ENCODE peak calls at places on chromosome 21, in six cellular contexts. X, U, O, E, K and A are unnamed samples.

GRCh38 chr21:44845418-44846200 is 27.7 kb upstream of the SUMO3 start:
- DNase-seq in X (peak), U (peak), O (peak), E (peak), K (no peak), A (no peak)

GRCh38 chr21:33046455-33046854 is 20.7 kb downstream of the OLIG2 start:
- DNase-seq in X (no peak), U (no peak), O (no peak), E (no peak), K (no peak), A (no peak)

GRCh38 chr21:31505975-31506374 is 153.5 kb upstream of the SOD1 start:
- DNase-seq in X (peak), U (no peak), O (no peak), E (no peak), K (no peak), A (peak)

GRCh38 chr21:38075833-38076567 is 159.7 kb upstream of the KCNJ6 start:
- DNase-seq in X (no peak), U (peak), O (no peak), E (no peak), K (no peak), A (no peak)

GRCh38 chr21:28663111-28663693 is 329.5 kb downstream of the LTN1 start:
- DNase-seq in X (no peak), U (no peak), O (no peak), E (no peak), K (no peak), A (no peak)

GRCh38 chr21:44279621-44280260 is 5.9 kb upstream of the AIRE start:
- DNase-seq in X (no peak), U (no peak), O (no peak), E (no peak), K (no peak), A (no peak)

GRCh38 chr21:39452207-39452964 is 616 bp downstream of the SH3BGR start:
- DNase-seq in X (no peak), U (no peak), O (no peak), E (no peak), K (no peak), A (no peak)

GRCh38 chr21:31802331-31802730 is 70.4 kb upstream of the SCAF4 start:
- DNase-seq in X (no peak), U (no peak), O (no peak), E (no peak), K (no peak), A (no peak)

GRCh38 chr21:14943636-14944035 is 121.2 kb downstream of the NRIP1 start:
- DNase-seq in X (no peak), U (peak), O (no peak), E (no peak), K (no peak), A (no peak)

GRCh38 chr21:40575983-40576382 is 271.0 kb downstream of the DSCAM start:
- DNase-seq in X (no peak), U (no peak), O (no peak), E (no peak), K (no peak), A (no peak)

GRCh38 chr21:33369586-33369985 is 33.6 kb upstream of the IFNGR2 start:
- DNase-seq in X (no peak), U (no peak), O (no peak), E (no peak), K (no peak), A (no peak)

GRCh38 chr21:33286600-33287456 is 20.7 kb downstream of the IL10RB start:
- DNase-seq in X (no peak), U (peak), O (peak), E (no peak), K (no peak), A (no peak)

GRCh38 chr21:30126575-30126974 is 40.0 kb downstream of the CLDN17 start:
- DNase-seq in X (no peak), U (peak), O (no peak), E (no peak), K (no peak), A (no peak)

GRCh38 chr21:38139380-38140168 is 117.2 kb upstream of the KCNJ15 start:
- DNase-seq in X (no peak), U (peak), O (no peak), E (no peak), K (no peak), A (no peak)

GRCh38 chr21:39686636-39687035 is 58.3 kb upstream of the IGSF5 start:
- DNase-seq in X (no peak), U (no peak), O (peak), E (no peak), K (no peak), A (no peak)

GRCh38 chr21:27190601-27191000 is 223.7 kb upstream of the ADAMTS5 start:
- DNase-seq in X (no peak), U (peak), O (no peak), E (no peak), K (no peak), A (no peak)

GRCh38 chr21:38333290-38334272 is 76.8 kb downstream of the KCNJ15 start:
- DNase-seq in X (no peak), U (no peak), O (no peak), E (no peak), K (no peak), A (no peak)

GRCh38 chr21:37886726-37887309 is 29.4 kb downstream of the KCNJ6 start:
- DNase-seq in X (no peak), U (no peak), O (no peak), E (no peak), K (no peak), A (no peak)

GRCh38 chr21:44304846-44305245 is 5.0 kb downstream of the PFKL start:
- DNase-seq in X (peak), U (peak), O (peak), E (no peak), K (no peak), A (peak)

GRCh38 chr21:30340714-30341573 is 3.5 kb upstream of the KRTAP27-1 start:
- DNase-seq in X (peak), U (peak), O (no peak), E (no peak), K (no peak), A (peak)

GRCh38 chr21:44846485-44847260 is 26.8 kb downstream of the PTTG1IP start:
- DNase-seq in X (peak), U (peak), O (no peak), E (peak), K (peak), A (no peak)

GRCh38 chr21:27812279-27812678 is 845.4 kb upstream of the ADAMTS5 start:
- DNase-seq in X (no peak), U (peak), O (no peak), E (no peak), K (no peak), A (no peak)

GRCh38 chr21:25963186-25963585 is 207.4 kb downstream of the APP start:
- DNase-seq in X (no peak), U (peak), O (no peak), E (no peak), K (no peak), A (no peak)

GRCh38 chr21:18449586-18449985 is 46.0 kb upstream of the TMPRSS15 start:
- DNase-seq in X (no peak), U (peak), O (no peak), E (no peak), K (no peak), A (no peak)

GRCh38 chr21:45983981-45984551 is 2.5 kb downstream of the COL6A1 start:
- DNase-seq in X (no peak), U (peak), O (no peak), E (no peak), K (no peak), A (no peak)
- H3K4me3 ChIP-seq in X (no peak), U (peak), O (no peak), E (peak), K (peak), A (no peak)

GRCh38 chr21:42390193-42390592 is 5.7 kb downstream of the TMPRSS3 start:
- DNase-seq in X (no peak), U (peak), O (no peak), E (no peak), K (no peak), A (no peak)

GRCh38 chr21:42388740-42389448 is 7.0 kb downstream of the TMPRSS3 start:
- DNase-seq in X (no peak), U (no peak), O (no peak), E (no peak), K (no peak), A (no peak)

GRCh38 chr21:42387843-42388242 is 8.0 kb downstream of the TMPRSS3 start:
- DNase-seq in X (no peak), U (no peak), O (no peak), E (no peak), K (no peak), A (no peak)

GRCh38 chr21:42390696-42391095 is 5.2 kb downstream of the TMPRSS3 start:
- DNase-seq in X (no peak), U (no peak), O (no peak), E (no peak), K (no peak), A (no peak)

DNA sequence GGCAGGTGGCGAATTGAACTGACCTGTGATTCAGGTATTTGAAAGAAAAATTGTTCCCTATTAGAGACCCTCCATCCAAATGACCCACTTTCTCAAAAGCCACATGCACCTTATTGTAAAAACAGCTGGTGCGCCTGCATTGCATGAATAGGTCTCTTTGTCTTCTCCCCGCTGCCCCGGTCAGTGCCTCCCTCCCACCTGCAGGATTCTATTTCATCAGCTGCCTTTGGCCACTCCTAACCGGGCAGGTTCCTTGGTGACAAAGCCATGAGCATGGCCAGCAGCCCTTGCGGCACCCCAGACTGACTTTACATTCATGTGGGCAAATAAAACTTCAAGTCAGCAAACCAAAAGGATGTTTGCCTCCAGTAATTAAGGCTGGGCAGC is 6.4 kb downstream of the TMPRSS3 start:
- DNase-seq in X (no peak), U (peak), O (no peak), E (no peak), K (no peak), A (no peak)
- H3K4me3 ChIP-seq in X (no peak), U (no peak), O (no peak), E (peak), K (no peak), A (no peak)

GRCh38 chr21:16418663-16419062 is 688.9 kb downstream of the USP25 start:
- DNase-seq in X (no peak), U (no peak), O (no peak), E (no peak), K (no peak), A (no peak)
- H3K4me3 ChIP-seq in X (no peak), U (no peak), O (no peak), E (no peak), K (peak), A (no peak)

DNA sequence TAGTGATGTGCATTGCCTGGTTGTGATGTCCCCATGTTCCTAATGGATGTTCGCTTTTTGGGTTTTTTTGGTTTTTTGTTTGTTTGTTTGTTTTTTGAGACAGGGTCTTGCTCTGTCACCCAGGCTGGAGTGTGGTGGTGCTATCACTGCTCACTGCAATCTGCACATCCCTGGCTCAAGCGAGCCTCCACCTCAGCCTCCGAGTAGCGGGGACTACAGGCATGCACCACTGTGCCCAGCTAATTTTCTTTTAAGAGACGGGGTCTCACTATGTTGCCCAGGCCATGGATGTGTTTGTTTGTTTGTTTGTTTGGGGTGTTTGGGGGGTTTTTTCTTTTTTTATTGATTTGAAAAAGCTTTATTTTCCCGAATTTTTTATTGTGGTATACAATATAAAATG is 2.1 kb downstream of the COL6A2 start:
- DNase-seq in X (no peak), U (no peak), O (no peak), E (no peak), K (no peak), A (no peak)
- H3K4me3 ChIP-seq in X (no peak), U (peak), O (no peak), E (no peak), K (peak), A (no peak)

DNA sequence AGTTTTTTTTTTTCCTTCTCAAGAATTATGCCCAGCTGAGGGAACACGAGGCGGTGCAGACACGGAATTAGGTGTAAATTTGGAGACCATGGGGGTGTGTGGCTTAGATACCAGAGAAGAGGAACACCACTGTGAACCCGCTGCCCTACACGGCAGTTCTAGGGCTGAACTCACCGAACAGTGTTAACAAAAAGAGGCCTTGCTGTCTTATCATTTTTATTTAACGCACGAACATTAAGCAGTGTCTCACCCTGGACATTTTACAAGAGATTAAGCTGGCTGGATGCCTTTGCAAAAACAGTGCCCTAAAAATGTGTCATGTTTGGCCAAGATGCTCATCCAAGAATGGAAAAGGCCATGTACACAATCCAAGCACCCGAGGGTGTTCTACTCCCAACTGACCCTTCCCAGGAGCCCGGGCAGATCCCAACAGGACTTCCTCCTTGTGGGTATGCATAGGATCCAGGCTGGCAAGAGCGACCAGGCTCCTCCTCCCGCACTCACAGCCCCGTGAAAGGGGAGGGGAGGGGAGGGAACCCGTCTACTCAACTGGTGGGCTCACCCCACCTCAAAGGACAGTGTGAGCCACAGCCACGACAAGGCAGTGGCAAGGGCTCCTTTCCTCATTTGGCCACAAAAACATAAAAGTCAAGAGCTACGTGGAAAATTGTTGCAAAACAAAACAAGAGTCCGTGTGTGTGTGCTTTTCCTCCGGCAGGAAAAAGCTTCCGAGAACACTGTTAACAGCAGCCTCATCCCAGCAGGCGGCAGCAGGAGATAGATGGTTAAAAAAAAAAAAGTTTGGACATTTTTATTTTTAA is 20.3 kb downstream of the C2CD2 start:
- DNase-seq in X (no peak), U (peak), O (no peak), E (no peak), K (no peak), A (no peak)
- H3K4me3 ChIP-seq in X (no peak), U (peak), O (no peak), E (no peak), K (peak), A (no peak)

GRCh38 chr21:36694041-36694515 is 4.8 kb upstream of the SIM2 start:
- DNase-seq in X (no peak), U (no peak), O (no peak), E (no peak), K (no peak), A (no peak)
- H3K4me3 ChIP-seq in X (no peak), U (no peak), O (no peak), E (no peak), K (no peak), A (no peak)

GRCh38 chr21:35652196-35652595 is 408.1 kb downstream of the SETD4 start:
- DNase-seq in X (no peak), U (no peak), O (no peak), E (no peak), K (no peak), A (no peak)

GRCh38 chr21:35651166-35651565 is 409.2 kb downstream of the SETD4 start:
- DNase-seq in X (no peak), U (no peak), O (no peak), E (no peak), K (no peak), A (no peak)

GRCh38 chr21:35649186-35649585 is 411.1 kb downstream of the SETD4 start:
- DNase-seq in X (no peak), U (peak), O (no peak), E (no peak), K (no peak), A (no peak)

GRCh38 chr21:35648512-35648911 is 411.8 kb downstream of the SETD4 start:
- DNase-seq in X (no peak), U (peak), O (no peak), E (no peak), K (no peak), A (no peak)

DNA sequence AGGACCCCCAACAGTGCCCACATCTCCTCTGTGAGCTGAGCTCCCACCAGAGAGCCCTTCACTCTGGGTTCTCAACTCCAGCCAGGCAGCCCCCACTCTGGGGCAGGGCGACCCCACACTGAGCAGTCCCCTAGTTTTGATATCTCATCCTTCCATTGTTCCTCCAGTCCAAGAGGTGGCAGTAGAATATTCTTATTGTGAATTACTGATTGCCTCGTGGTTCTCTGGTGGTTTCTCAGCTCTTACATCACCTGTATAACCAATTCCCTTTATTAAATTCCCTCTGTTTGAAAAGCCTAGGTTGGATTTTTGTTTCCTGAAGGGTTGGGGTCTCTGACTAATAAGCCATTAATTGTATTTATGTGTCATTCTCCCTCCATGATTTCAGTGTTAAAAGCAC is 407.5 kb downstream of the SETD4 start:
- DNase-seq in X (no peak), U (no peak), O (no peak), E (no peak), K (no peak), A (no peak)
- H3K4me3 ChIP-seq in X (no peak), U (no peak), O (no peak), E (no peak), K (no peak), A (no peak)

GRCh38 chr21:41767606-41768370 is 936 bp upstream of the RIPK4 start:
- DNase-seq in X (no peak), U (peak), O (no peak), E (no peak), K (peak), A (peak)

GRCh38 chr21:41769933-41770332 is 3.1 kb upstream of the RIPK4 start:
- DNase-seq in X (no peak), U (no peak), O (no peak), E (no peak), K (peak), A (no peak)

GRCh38 chr21:41769106-41769505 is 2.3 kb upstream of the RIPK4 start:
- DNase-seq in X (no peak), U (no peak), O (no peak), E (no peak), K (peak), A (no peak)

GRCh38 chr21:41769521-41769920 is 2.7 kb upstream of the RIPK4 start:
- DNase-seq in X (no peak), U (no peak), O (no peak), E (no peak), K (peak), A (no peak)

DNA sequence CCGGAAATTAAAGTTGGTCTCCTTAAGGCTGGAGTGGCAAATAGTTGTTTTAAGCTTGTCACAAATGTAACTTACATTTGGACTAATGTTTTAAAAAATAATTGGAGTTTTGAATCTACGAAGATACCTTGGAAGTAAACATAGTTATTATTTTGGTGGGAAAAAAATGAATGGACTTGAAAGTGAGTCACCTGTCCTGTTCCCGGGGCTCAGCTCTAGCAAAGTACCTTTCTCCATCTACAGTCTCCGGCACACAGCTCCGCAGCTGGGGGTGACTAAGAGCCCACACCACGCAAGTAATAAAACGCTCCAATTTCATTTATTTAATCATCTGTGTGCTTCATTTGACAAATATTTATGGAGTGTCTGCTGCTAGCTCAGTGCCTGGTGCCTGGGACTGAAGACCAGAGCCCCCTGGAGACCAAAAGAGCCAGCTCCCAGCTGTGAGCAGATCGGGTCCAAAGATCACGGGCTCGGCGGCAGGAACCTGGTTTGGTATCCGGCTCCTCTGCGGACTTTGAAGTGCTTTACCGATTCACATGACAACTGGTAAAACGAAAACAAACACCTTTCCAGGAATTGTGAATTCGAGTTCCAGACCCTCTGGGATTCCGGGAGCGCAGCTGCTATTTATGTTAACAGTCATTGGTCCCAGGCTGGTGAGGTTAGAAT is 1.7 kb upstream of the RIPK4 start:
- DNase-seq in X (peak), U (peak), O (peak), E (peak), K (peak), A (peak)
- H3K4me3 ChIP-seq in X (peak), U (peak), O (peak), E (peak), K (peak), A (peak)